ENCODE peak calls at places on chromosomes 2 and 18, in six cellular contexts. H is cardiac fibroblast; X is lower lobe of right lung; P is activated CD8-positive, alpha-beta T cell treated with anti-CD3 and anti-CD28 coated beads for 36 hours; B is BJ; N is tibial artery. A is an unnamed sample.

GRCh38 chr18:44855681-44856080 is 175.0 kb downstream of the SETBP1 start:
- DNase-seq in H (no peak), B (no peak), X (no peak), P (no peak), N (no peak), A (no peak)

GRCh38 chr2:28691774-28692281 is 59.8 kb upstream of the PPP1CB start:
- DNase-seq in X (no peak), B (no peak), H (peak; percentile 70), P (no peak), N (no peak), A (no peak)

GRCh38 chr18:7117390-7118355 is at the start of gene LAMA1:
- DNase-seq in B (no peak), P (peak; percentile 2), N (no peak), X (no peak), H (peak; percentile 32), A (no peak)

GRCh38 chr2:72745679-72746368 is 80.0 kb downstream of the EXOC6B start:
- DNase-seq in X (no peak), H (peak; percentile 87), N (no peak), B (peak; percentile 25), P (no peak), A (peak; percentile 16)

GRCh38 chr18:59011786-59012185 is 127.9 kb upstream of the SEC11C start:
- DNase-seq in B (no peak), X (no peak), N (no peak), P (no peak), H (no peak), A (no peak)

GRCh38 chr2:38489846-38490245 is 112.8 kb upstream of the ATL2 start:
- DNase-seq in N (no peak), B (no peak), H (no peak), X (no peak), P (no peak), A (no peak)

GRCh38 chr18:28267878-28268625 is 91.1 kb upstream of the CDH2 start:
- DNase-seq in X (no peak), N (no peak), B (peak; percentile 1), P (no peak), H (peak; percentile 58), A (no peak)

GRCh38 chr2:11234309-11234708 is 79.0 kb downstream of the SLC66A3 start:
- DNase-seq in N (no peak), B (no peak), X (no peak), H (peak; percentile 45), P (no peak), A (no peak)

GRCh38 chr2:66346241-66346664 is 88.7 kb upstream of the MEIS1 start:
- DNase-seq in B (no peak), H (no peak), N (no peak), X (no peak), P (no peak), A (no peak)

GRCh38 chr2:157761520-157761919 is 114.6 kb downstream of the ACVR1 start:
- DNase-seq in P (no peak), X (no peak), H (peak; percentile 25), N (no peak), B (no peak), A (no peak)

GRCh38 chr2:31052284-31052683 is 86.0 kb downstream of the GALNT14 start:
- DNase-seq in P (no peak), B (no peak), H (no peak), N (no peak), X (no peak), A (no peak)

GRCh38 chr18:45068563-45069191 is 388.0 kb downstream of the SETBP1 start:
- DNase-seq in B (no peak), X (no peak), P (no peak), N (no peak), H (no peak), A (no peak)

GRCh38 chr2:36655456-36655855 is 41.1 kb upstream of the VIT start:
- DNase-seq in B (peak; percentile 98), H (peak; percentile 98), P (no peak), N (no peak), X (no peak), A (no peak)

GRCh38 chr18:40157120-40157519 is 1797.9 kb upstream of the PIK3C3 start:
- DNase-seq in H (no peak), X (no peak), P (no peak), N (no peak), B (no peak), A (no peak)

GRCh38 chr2:20433249-20433648 is 13.6 kb upstream of the RHOB start:
- DNase-seq in X (no peak), N (peak; percentile 47), P (no peak), H (no peak), B (no peak), A (no peak)

GRCh38 chr2:240816584-240817495 is 3.2 kb downstream of the KIF1A start:
- DNase-seq in X (no peak), P (no peak), N (no peak), H (no peak), B (no peak), A (no peak)

GRCh38 chr18:36839835-36840234 is 10.9 kb downstream of the KIAA1328 start:
- DNase-seq in H (no peak), N (no peak), X (no peak), B (no peak), P (no peak), A (no peak)

GRCh38 chr2:218896501-218897393 is 16.1 kb downstream of the WNT10A start:
- DNase-seq in H (peak; percentile 15), B (no peak), N (no peak), P (peak; percentile 96), X (no peak), A (peak; percentile 92)

GRCh38 chr18:33605250-33605649 is 27.2 kb downstream of the ASXL3 start:
- DNase-seq in B (no peak), H (no peak), X (no peak), P (no peak), N (no peak), A (no peak)

GRCh38 chr2:4502230-4502843 is 799.0 kb downstream of the DCDC2C start:
- DNase-seq in P (no peak), X (no peak), H (no peak), B (no peak), N (no peak), A (no peak)

GRCh38 chr2:106789185-106789584 is 96.8 kb downstream of the ST6GAL2 start:
- DNase-seq in H (peak; percentile 12), N (no peak), P (no peak), B (no peak), X (no peak), A (no peak)

GRCh38 chr2:60674524-60675165 is 81.4 kb upstream of the PAPOLG start:
- DNase-seq in N (peak; percentile 85), P (peak; percentile 93), H (peak; percentile 72), X (peak; percentile 89), B (peak; percentile 1), A (peak; percentile 82)

GRCh38 chr2:223247136-223247535 is 195.1 kb downstream of the KCNE4 start:
- DNase-seq in N (no peak), H (peak; percentile 70), B (no peak), P (peak; percentile 2), X (no peak), A (no peak)

GRCh38 chr2:46813046-46813445 is 102.6 kb downstream of the MCFD2 start:
- DNase-seq in P (no peak), N (peak; percentile 85), X (no peak), B (no peak), H (no peak), A (no peak)

GRCh38 chr2:32012872-32013271 is 2.1 kb upstream of the MEMO1 start:
- DNase-seq in N (no peak), X (no peak), P (no peak), B (no peak), H (no peak), A (no peak)

GRCh38 chr2:199602271-199602895 is 144.6 kb upstream of the SATB2 start:
- DNase-seq in P (peak; percentile 6), X (no peak), H (no peak), B (no peak), N (no peak), A (no peak)

GRCh38 chr18:62863629-62864028 is 148.3 kb downstream of the PHLPP1 start:
- DNase-seq in H (peak; percentile 58), N (no peak), P (no peak), B (no peak), X (no peak), A (no peak)

GRCh38 chr2:50143822-50144575 is 887.9 kb downstream of the NRXN1 start:
- DNase-seq in H (peak; percentile 70), B (peak; percentile 5), P (peak; percentile 1), N (no peak), X (no peak), A (peak; percentile 29)

GRCh38 chr2:119744335-119744939 is 15.3 kb upstream of the PTPN4 start:
- DNase-seq in X (peak; percentile 53), B (no peak), P (no peak), N (no peak), H (peak; percentile 36), A (no peak)
- TF ChIP-seq CTCF in X (no peak), B (no peak), P (no peak), N (no peak), H (no peak), A (no peak)

GRCh38 chr2:237081596-237081995 is 4.1 kb upstream of the COPS8 start:
- DNase-seq in X (no peak), N (no peak), H (no peak), P (no peak), B (no peak), A (no peak)

GRCh38 chr2:237083026-237083425 is 2.7 kb upstream of the COPS8 start:
- DNase-seq in X (no peak), P (no peak), N (no peak), B (no peak), H (no peak), A (no peak)

GRCh38 chr2:237084444-237084843 is 1.2 kb upstream of the COPS8 start:
- DNase-seq in H (no peak), B (no peak), N (no peak), P (no peak), X (no peak), A (no peak)

GRCh38 chr2:237090906-237091305 is 5.2 kb downstream of the COPS8 start:
- DNase-seq in X (no peak), H (no peak), P (no peak), B (no peak), N (no peak), A (no peak)

GRCh38 chr2:237085261-237086221 is at the start of gene COPS8:
- DNase-seq in H (peak; percentile 93), X (peak; percentile 98), B (peak; percentile 57), N (peak; percentile 97), P (peak; percentile 94), A (peak; percentile 92)
- TF ChIP-seq CTCF in H (peak; percentile 23), X (peak; percentile 44), B (peak; percentile 34), N (peak; percentile 33), P (no peak), A (peak; percentile 40)

GRCh38 chr2:238173692-238174091 is 14.9 kb downstream of the ERFE start:
- DNase-seq in P (no peak), N (no peak), B (no peak), H (no peak), X (no peak), A (no peak)
- TF ChIP-seq CTCF in P (peak; percentile 24), N (no peak), B (peak; percentile 22), H (peak; percentile 9), X (no peak), A (no peak)

GRCh38 chr2:210522399-210522798 is 34.0 kb upstream of the CPS1 start:
- DNase-seq in X (no peak), B (no peak), P (no peak), H (no peak), N (no peak), A (no peak)
- TF ChIP-seq CTCF in X (no peak), B (no peak), P (no peak), H (no peak), N (no peak), A (no peak)

DNA sequence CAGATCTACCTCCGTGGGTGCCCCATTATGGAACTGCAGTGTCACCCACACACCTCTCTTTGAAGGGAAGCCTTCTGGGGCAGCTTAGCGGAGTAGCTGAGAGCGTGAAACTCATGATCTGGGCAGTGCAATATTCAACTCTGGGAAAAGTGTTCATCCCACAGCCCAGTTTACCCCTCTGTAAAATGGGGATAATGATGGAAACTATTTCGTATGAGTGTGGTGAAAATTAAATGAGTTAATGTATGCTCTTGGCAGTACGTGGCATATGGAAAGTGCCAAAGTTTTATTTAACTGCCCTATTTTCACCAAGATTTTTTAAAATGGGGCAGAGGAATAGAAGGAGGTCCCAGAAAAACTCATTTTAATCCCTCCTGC is 11.5 kb downstream of the EVX2 start:
- DNase-seq in B (no peak), X (no peak), H (no peak), P (no peak), N (no peak), A (no peak)
- TF ChIP-seq CTCF in B (no peak), X (no peak), H (no peak), P (no peak), N (no peak), A (no peak)